ENCODE peak calls at places on chromosomes 6 and 20, in eight cellular contexts. L is fibroblast of lung, E is Peyer's patch, M is cardiac muscle cell, O is brain microvascular endothelial cell, Z is lower lobe of right lung, P is pancreas, G is gastrocnemius medialis. F is an unnamed sample. For H3K27me3, the result is how much of the 10 kb centered on the place peaks cover.

GRCh38 chr6:87909849-87910248 is 137.8 kb upstream of the SPACA1 start:
- DNase-seq in P (no peak), G (no peak), Z (no peak), E (no peak), M (no peak), O (peak), L (peak), F (peak)

GRCh38 chr20:53513489-53514298 is 79.9 kb downstream of the ZNF217 start:
- DNase-seq in P (no peak), M (no peak), G (no peak), Z (no peak), L (no peak), E (no peak), O (no peak), F (no peak)

GRCh38 chr6:209432-210103 is 82.7 kb upstream of the DUSP22 start:
- DNase-seq in G (no peak), Z (no peak), M (no peak), O (no peak), E (peak), P (no peak), L (no peak), F (no peak)

GRCh38 chr20:51960004-51960403 is 157.7 kb upstream of the SALL4 start:
- DNase-seq in G (no peak), O (no peak), L (no peak), M (no peak), P (no peak), E (no peak), Z (no peak), F (no peak)

GRCh38 chr20:51886891-51887608 is 84.7 kb upstream of the SALL4 start:
- DNase-seq in O (no peak), P (no peak), G (no peak), M (no peak), E (no peak), Z (no peak), L (no peak), F (no peak)

GRCh38 chr6:45697605-45698004 is 318.1 kb downstream of the CLIC5 start:
- DNase-seq in P (no peak), Z (no peak), M (no peak), L (peak), E (no peak), G (no peak), O (peak), F (peak)

GRCh38 chr20:58870293-58871014 is 17.9 kb downstream of the GNAS start:
- DNase-seq in M (peak), P (peak), Z (peak), L (peak), E (peak), G (peak), O (peak), F (no peak)

GRCh38 chr6:10578718-10579117 is 57.6 kb downstream of the GCNT2 start:
- DNase-seq in L (no peak), G (no peak), P (no peak), O (no peak), M (no peak), E (no peak), Z (no peak), F (no peak)

GRCh38 chr6:142935553-142936517 is 9.1 kb downstream of the HIVEP2 start:
- DNase-seq in L (no peak), P (no peak), Z (no peak), G (no peak), M (no peak), E (peak), O (no peak), F (no peak)

GRCh38 chr20:55211481-55211880 is 736.1 kb downstream of the DOK5 start:
- DNase-seq in P (no peak), O (no peak), M (no peak), Z (no peak), E (no peak), L (no peak), G (no peak), F (no peak)

GRCh38 chr6:170075659-170076223 is 215.1 kb downstream of the DLL1 start:
- DNase-seq in Z (peak), M (no peak), E (peak), G (no peak), L (no peak), P (no peak), O (no peak), F (no peak)

GRCh38 chr20:44407402-44408184 is 52.1 kb downstream of the HNF4A start:
- DNase-seq in O (peak), L (peak), G (no peak), Z (no peak), P (no peak), E (peak), M (no peak), F (peak)

GRCh38 chr6:53999088-53999755 is 112.0 kb upstream of the MLIP start:
- DNase-seq in M (no peak), O (no peak), E (no peak), Z (no peak), G (no peak), L (no peak), P (no peak), F (no peak)

GRCh38 chr20:52972190-52972937 is at the start of gene TSHZ2:
- DNase-seq in O (peak), L (peak), E (peak), M (peak), P (peak), Z (no peak), G (peak), F (no peak)

GRCh38 chr6:88566746-88567534 is 396.5 kb downstream of the RNGTT start:
- DNase-seq in E (no peak), Z (no peak), G (no peak), M (no peak), P (no peak), L (no peak), O (no peak), F (no peak)

GRCh38 chr6:13709698-13710551 is 1.7 kb downstream of the RANBP9 start:
- DNase-seq in E (no peak), O (peak), P (no peak), Z (no peak), L (peak), G (no peak), M (peak), F (no peak)

GRCh38 chr20:50226093-50226974 is 35.7 kb downstream of the CEBPB start:
- DNase-seq in L (peak), E (peak), M (no peak), Z (peak), O (no peak), P (peak), G (peak), F (peak)

GRCh38 chr6:125316621-125317020 is 14.9 kb upstream of the HDDC2 start:
- DNase-seq in Z (no peak), L (no peak), M (no peak), P (no peak), G (no peak), E (no peak), O (no peak), F (no peak)

GRCh38 chr6:49504666-49505065 is 4.9 kb downstream of the GLYATL3 start:
- DNase-seq in O (no peak), G (no peak), M (no peak), P (no peak), Z (no peak), L (no peak), E (no peak), F (no peak)

GRCh38 chr20:38789503-38790209 is 15.8 kb upstream of the PPP1R16B start:
- DNase-seq in Z (no peak), L (peak), O (peak), P (no peak), G (no peak), M (no peak), E (no peak), F (no peak)

GRCh38 chr6:5219292-5219691 is 41.5 kb downstream of the LYRM4 start:
- DNase-seq in M (no peak), G (no peak), E (no peak), L (no peak), Z (no peak), O (no peak), P (no peak), F (no peak)

GRCh38 chr6:85285146-85285545 is 164.7 kb upstream of the NT5E start:
- DNase-seq in L (no peak), P (no peak), Z (no peak), M (no peak), O (no peak), E (no peak), G (no peak), F (no peak)

GRCh38 chr6:151916680-151917164 is 109.2 kb downstream of the ESR1 start:
- DNase-seq in O (peak), M (no peak), G (peak), P (no peak), E (no peak), L (peak), Z (no peak), F (no peak)

GRCh38 chr6:106275692-106276091 is 49.9 kb downstream of the ATG5 start:
- DNase-seq in G (no peak), Z (no peak), E (no peak), M (no peak), O (no peak), P (no peak), L (peak), F (peak)

GRCh38 chr6:35352735-35353134 is 10.4 kb downstream of the PPARD start:
- DNase-seq in L (no peak), Z (no peak), E (no peak), M (no peak), O (no peak), G (no peak), P (no peak), F (no peak)

GRCh38 chr6:27441001-27441400 is 31.9 kb downstream of the ZNF184 start:
- DNase-seq in O (peak), Z (no peak), M (no peak), E (no peak), P (no peak), G (no peak), L (no peak), F (no peak)
- H3K4me3 ChIP-seq in O (no peak), Z (no peak), M (no peak), E (no peak), P (no peak), G (no peak), L (no peak), F (no peak)

GRCh38 chr20:36506253-36506652 is 35.1 kb upstream of the MYL9 start:
- DNase-seq in P (no peak), G (no peak), L (peak), Z (no peak), E (peak), M (peak), O (no peak), F (no peak)

GRCh38 chr20:36501367-36502006 is 39.8 kb upstream of the MYL9 start:
- DNase-seq in E (peak), G (no peak), O (no peak), L (no peak), Z (no peak), M (no peak), P (no peak), F (no peak)

GRCh38 chr20:36507746-36508145 is 33.6 kb upstream of the MYL9 start:
- DNase-seq in M (no peak), O (no peak), E (peak), L (no peak), G (no peak), Z (no peak), P (no peak), F (no peak)

GRCh38 chr20:36499723-36500501 is 41.4 kb upstream of the MYL9 start:
- DNase-seq in G (no peak), P (no peak), Z (no peak), E (peak), M (no peak), O (peak), L (no peak), F (no peak)

GRCh38 chr20:36504295-36504694 is 37.0 kb upstream of the MYL9 start:
- DNase-seq in E (no peak), P (no peak), Z (no peak), O (no peak), G (no peak), M (no peak), L (no peak), F (no peak)
- TF ChIP-seq CTCF in E (no peak), P (no peak), Z (no peak), O (no peak), G (no peak), M (no peak), L (no peak), F (no peak)

GRCh38 chr6:1525364-1526038 is 84.2 kb upstream of the FOXC1 start:
- DNase-seq in Z (no peak), L (no peak), G (no peak), M (no peak), O (no peak), E (no peak), P (no peak), F (no peak)

GRCh38 chr6:1519597-1519996 is 90.1 kb upstream of the FOXC1 start:
- DNase-seq in L (no peak), Z (no peak), O (no peak), M (no peak), E (no peak), G (no peak), P (no peak), F (no peak)

GRCh38 chr6:1524040-1524480 is 85.7 kb upstream of the FOXC1 start:
- DNase-seq in L (peak), O (peak), G (peak), Z (peak), M (peak), E (peak), P (no peak), F (peak)

GRCh38 chr6:1526689-1527088 is 83.0 kb upstream of the FOXC1 start:
- DNase-seq in E (no peak), L (no peak), G (no peak), O (no peak), Z (no peak), P (no peak), M (no peak), F (no peak)

DNA sequence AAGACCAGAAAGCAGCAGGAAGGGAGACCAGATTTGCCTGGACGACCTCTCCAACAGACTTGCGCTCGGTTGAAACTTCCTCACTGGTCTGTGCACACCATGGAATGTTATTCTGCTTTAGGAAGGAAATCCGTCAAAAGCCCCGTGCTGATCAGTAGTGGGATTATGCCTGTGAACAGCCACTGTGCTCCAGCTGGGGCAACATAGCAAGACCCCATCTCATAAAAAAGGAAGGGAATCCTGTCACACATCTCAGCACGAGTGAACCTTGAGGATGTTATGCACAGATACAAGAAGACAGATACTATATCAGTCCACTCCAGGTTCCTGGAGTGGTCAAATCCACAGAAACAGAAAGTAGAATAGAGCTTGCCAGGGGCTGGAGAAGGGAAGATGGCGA is 86.9 kb upstream of the FOXC1 start:
- DNase-seq in O (no peak), P (no peak), Z (no peak), E (no peak), L (no peak), G (no peak), M (no peak), F (no peak)
- H3K27me3 ChIP-seq in O (under half), P (under half), Z (under half), E (under half), L (under half), G (under half), M (under half), F (under half)

DNA sequence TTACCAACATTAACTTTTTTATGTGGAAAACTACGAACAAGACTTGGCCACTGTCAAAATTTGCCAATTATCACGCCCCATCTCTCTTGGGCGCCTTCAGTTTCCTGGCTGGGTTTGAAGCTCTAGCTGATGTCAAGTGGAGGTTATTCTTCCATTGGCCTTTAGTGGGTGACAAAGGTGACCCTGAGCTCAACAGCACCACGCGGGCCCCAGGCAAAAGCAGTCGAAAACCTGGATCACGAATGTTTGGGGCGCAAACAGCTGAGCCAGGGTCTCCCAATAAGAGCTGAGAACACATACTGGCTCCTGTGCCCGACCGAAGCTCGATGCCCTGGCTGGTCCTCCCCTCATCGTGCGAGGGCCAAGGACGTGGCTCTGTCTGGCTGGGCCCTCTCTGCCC is 26.8 kb downstream of the SLC17A9 start:
- DNase-seq in O (no peak), L (no peak), M (no peak), G (no peak), Z (no peak), E (no peak), P (no peak), F (no peak)
- H3K4me3 ChIP-seq in O (no peak), L (no peak), M (no peak), G (no peak), Z (no peak), E (no peak), P (no peak), F (no peak)

GRCh38 chr6:89986650-89987074 is 92.4 kb downstream of the GJA10 start:
- DNase-seq in P (no peak), E (no peak), G (no peak), M (no peak), O (peak), L (peak), Z (no peak), F (no peak)

GRCh38 chr6:89985744-89986493 is 91.7 kb downstream of the GJA10 start:
- DNase-seq in O (peak), G (no peak), Z (no peak), L (peak), P (no peak), E (no peak), M (no peak), F (no peak)

GRCh38 chr6:89987140-89987539 is 92.9 kb downstream of the GJA10 start:
- DNase-seq in E (no peak), G (no peak), O (no peak), M (no peak), Z (no peak), P (no peak), L (no peak), F (no peak)

GRCh38 chr6:89987830-89988229 is 93.6 kb downstream of the GJA10 start:
- DNase-seq in O (no peak), P (no peak), Z (no peak), E (no peak), G (no peak), L (no peak), M (no peak), F (no peak)

GRCh38 chr6:89984926-89985743 is 90.9 kb downstream of the GJA10 start:
- DNase-seq in L (peak), P (peak), E (no peak), M (peak), G (no peak), Z (peak), O (peak), F (no peak)
- TF ChIP-seq CTCF in L (no peak), P (no peak), E (no peak), M (no peak), G (no peak), Z (no peak), O (no peak), F (no peak)

F was measured in kidney epithelial cell.